ENCODE peak calls at places on chromosomes 12 and 14, in nine cellular contexts. A is SK-N-SH; Q is activated T-cell treated with anti-CD3 and anti-CD28 coated beads for 48 hours; J is ecto neural progenitor cell; C is iris pigment epithelial cell; N is stimulated activated CD8-positive, alpha-beta memory T cell treated with anti-CD3 and anti-CD28 coated beads, Interleukin-15, amount 100 ng/mL, for 4 hours; S is SHP77; U is heart left ventricle; I is AG10803. Y is an unnamed sample.

GRCh38 chr14:53055003-53055402 is 98.1 kb downstream of the DDHD1 start:
- DNase-seq in I (peak), U (no peak), S (peak), C (peak), N (no peak), J (no peak), Q (no peak), A (peak), Y (peak)

GRCh38 chr12:119692410-119692809 is 24.5 kb downstream of the PRKAB1 start:
- DNase-seq in N (no peak), Q (no peak), U (no peak), S (no peak), I (peak), J (no peak), C (no peak), A (peak), Y (no peak)

GRCh38 chr14:88326352-88327103 is 3.5 kb upstream of the KCNK10 start:
- DNase-seq in S (no peak), I (no peak), C (no peak), J (peak), U (no peak), Q (no peak), A (peak), N (no peak), Y (no peak)

GRCh38 chr14:59055439-59056045 is 132.9 kb upstream of the DAAM1 start:
- DNase-seq in J (no peak), I (peak), A (peak), N (no peak), Q (peak), C (peak), U (no peak), S (peak), Y (peak)

GRCh38 chr12:25387136-25388050 is 136.7 kb upstream of the KRAS start:
- DNase-seq in I (peak), A (peak), S (peak), C (peak), Q (peak), U (peak), J (peak), N (peak), Y (peak)

GRCh38 chr14:105818712-105819005 is 292.3 kb downstream of the TMEM121 start:
- DNase-seq in Q (no peak), I (no peak), U (no peak), C (no peak), A (peak), N (no peak), J (no peak), S (no peak), Y (no peak)

GRCh38 chr12:96402061-96402460 is 1.8 kb upstream of the CDK17 start:
- DNase-seq in S (no peak), N (no peak), A (no peak), J (no peak), U (no peak), C (no peak), I (no peak), Q (no peak), Y (no peak)

GRCh38 chr14:96893966-96894622 is 96.9 kb downstream of the VRK1 start:
- DNase-seq in N (no peak), C (no peak), J (no peak), A (no peak), I (no peak), U (no peak), S (no peak), Q (no peak), Y (no peak)

GRCh38 chr14:86961106-86961716 is 1031.8 kb downstream of the GALC start:
- DNase-seq in C (no peak), A (peak), J (no peak), I (peak), N (no peak), S (peak), Q (no peak), U (no peak), Y (peak)

GRCh38 chr12:123022205-123022604 is 41.7 kb downstream of the ARL6IP4 start:
- DNase-seq in I (no peak), U (peak), N (no peak), A (no peak), Q (no peak), J (no peak), S (no peak), C (no peak), Y (no peak)

GRCh38 chr14:93073833-93074769 is 41.6 kb downstream of the ITPK1 start:
- DNase-seq in C (peak), U (peak), I (peak), Q (no peak), A (no peak), J (no peak), N (no peak), S (no peak), Y (peak)

GRCh38 chr14:22448905-22449611 is 140.0 kb downstream of the DAD1 start:
- DNase-seq in A (no peak), N (no peak), I (peak), C (peak), Q (no peak), J (no peak), S (no peak), U (no peak), Y (no peak)

GRCh38 chr12:102950107-102950949 is 7.1 kb upstream of the ASCL1 start:
- DNase-seq in J (peak), C (no peak), S (peak), I (no peak), A (no peak), U (no peak), N (no peak), Q (no peak), Y (no peak)

GRCh38 chr12:88947486-88948043 is 367.3 kb upstream of the KITLG start:
- DNase-seq in I (no peak), S (no peak), N (no peak), Q (no peak), A (no peak), J (no peak), C (no peak), U (no peak), Y (no peak)

GRCh38 chr12:47383942-47384341 is 304.2 kb upstream of the AMIGO2 start:
- DNase-seq in Q (no peak), A (no peak), C (peak), N (no peak), S (no peak), J (no peak), I (peak), U (no peak), Y (peak)

GRCh38 chr14:36973806-36974442 is 198.5 kb downstream of the SLC25A21 start:
- DNase-seq in Q (no peak), U (no peak), C (peak), S (no peak), J (no peak), I (peak), N (no peak), A (no peak), Y (peak)

GRCh38 chr12:96810477-96810876 is 96.6 kb upstream of the NEDD1 start:
- DNase-seq in N (no peak), U (no peak), Q (no peak), A (no peak), J (no peak), I (no peak), C (no peak), S (no peak), Y (no peak)

Y was measured in fibroblast of the aortic adventitia.